ENCODE peak calls at places on chromosomes 13 and 19, in four cellular contexts. S is tibial artery, Q is colonic mucosa, D is brain microvascular endothelial cell. U is an unnamed sample.
A peak's percentile ranks its signal among the peaks of the same experiment; 100 is the strongest.

GRCh38 chr13:113410472-113411201 is 42.7 kb downstream of the ADPRHL1 start:
- DNase-seq in S (peak; percentile 92), Q (peak; percentile 35), D (peak; percentile 78), U (peak; percentile 87)

GRCh38 chr13:65653548-65654078 is 1576.5 kb downstream of the PCDH9 start:
- DNase-seq in S (no peak), Q (no peak), D (no peak), U (no peak)

GRCh38 chr13:78137404-78138142 is 218.9 kb upstream of the EDNRB start:
- DNase-seq in S (no peak), Q (no peak), D (peak; percentile 53), U (peak; percentile 59)

GRCh38 chr19:41422456-41422855 is 4.7 kb downstream of the B3GNT8 start:
- DNase-seq in S (no peak), Q (no peak), D (no peak), U (no peak)

GRCh38 chr13:40681341-40682051 is 15.1 kb upstream of the FOXO1 start:
- DNase-seq in S (no peak), Q (no peak), D (no peak), U (no peak)

GRCh38 chr19:1254081-1254527 is 5.7 kb downstream of the MIDN start:
- DNase-seq in S (no peak), Q (no peak), D (no peak), U (no peak)

GRCh38 chr13:92187378-92187989 is 789.1 kb downstream of the GPC5 start:
- DNase-seq in S (no peak), Q (peak; percentile 28), D (peak; percentile 35), U (peak; percentile 46)

GRCh38 chr13:49783865-49784264 is 8.6 kb downstream of the KPNA3 start:
- DNase-seq in S (no peak), Q (no peak), D (no peak), U (no peak)

GRCh38 chr13:54934121-54934520 is 1905.5 kb downstream of the OLFM4 start:
- DNase-seq in S (no peak), Q (no peak), D (no peak), U (no peak)

GRCh38 chr13:43356566-43356965 is 333.2 kb downstream of the DNAJC15 start:
- DNase-seq in S (no peak), Q (no peak), D (no peak), U (no peak)

GRCh38 chr13:28100149-28101121 is at the start of gene FLT3:
- DNase-seq in S (no peak), Q (peak; percentile 22), D (peak; percentile 9), U (peak; percentile 50)

GRCh38 chr19:42942187-42942789 is 5.3 kb upstream of the PSG7 start:
- DNase-seq in S (no peak), Q (no peak), D (no peak), U (no peak)

GRCh38 chr19:35236638-35237400 is 8.3 kb upstream of the FAM187B start:
- DNase-seq in S (no peak), Q (no peak), D (no peak), U (no peak)

GRCh38 chr13:67228909-67229308 is 1.2 kb downstream of the PCDH9 start:
- DNase-seq in S (no peak), Q (no peak), D (no peak), U (peak; percentile 32)

GRCh38 chr19:14871619-14872230 is 14.2 kb downstream of the OR7A17 start:
- DNase-seq in S (no peak), Q (no peak), D (no peak), U (peak; percentile 38)

GRCh38 chr19:13938361-13939027 is at the start of gene PODNL1:
- DNase-seq in S (peak; percentile 80), Q (no peak), D (peak; percentile 20), U (peak; percentile 87)

GRCh38 chr19:49119411-49120324 is at the start of gene PPFIA3:
- DNase-seq in S (peak; percentile 79), Q (peak; percentile 59), D (peak; percentile 38), U (peak; percentile 51)

GRCh38 chr19:8673281-8673891 is 25.2 kb downstream of the ACTL9 start:
- DNase-seq in S (no peak), Q (no peak), D (no peak), U (no peak)

GRCh38 chr19:17346109-17346671 is 8.8 kb downstream of the GTPBP3 start:
- DNase-seq in S (peak; percentile 76), Q (peak; percentile 80), D (peak; percentile 64), U (peak; percentile 54)

GRCh38 chr19:46546194-46546896 is 50.7 kb upstream of the PNMA8B start:
- DNase-seq in S (no peak), Q (peak; percentile 62), D (peak; percentile 28), U (peak; percentile 15)

GRCh38 chr19:13277104-13277809 is 127.0 kb downstream of the IER2 start:
- DNase-seq in S (no peak), Q (peak; percentile 78), D (peak; percentile 75), U (peak; percentile 53)